ENCODE peak calls at places on chromosome 2, in six cellular contexts. G is ovary; E is neural progenitor cell; M is GM23338; O is small intestine; F is naive thymus-derived CD4-positive, alpha-beta T cell. B is an unnamed sample.

GRCh38 chr2:36357506-36358316 is 2.1 kb downstream of the CRIM1 start:
- DNase-seq in O (peak; percentile 43), F (no peak), E (peak; percentile 75), G (peak; percentile 56), M (peak; percentile 71), B (peak; percentile 84)

GRCh38 chr2:43221660-43222471 is 4.5 kb downstream of the ZFP36L2 start:
- DNase-seq in G (peak; percentile 93), O (peak; percentile 87), E (peak; percentile 92), M (peak; percentile 94), F (peak; percentile 57), B (peak; percentile 93)

GRCh38 chr2:164818149-164819136 is 23.2 kb downstream of the COBLL1 start:
- DNase-seq in G (no peak), E (no peak), M (no peak), F (no peak), O (no peak), B (no peak)

GRCh38 chr2:24913896-24914295 is 6.1 kb downstream of the ADCY3 start:
- DNase-seq in M (peak; percentile 74), G (no peak), O (no peak), E (no peak), F (no peak), B (no peak)

GRCh38 chr2:219059725-219060682 is 717 bp downstream of the IHH start:
- DNase-seq in F (peak; percentile 4), G (no peak), E (peak; percentile 31), O (peak; percentile 49), M (peak; percentile 54), B (no peak)

GRCh38 chr2:111702119-111702808 is 181.7 kb downstream of the ANAPC1 start:
- DNase-seq in O (peak; percentile 54), F (peak; percentile 20), M (peak; percentile 86), E (peak; percentile 68), G (no peak), B (peak; percentile 81)

GRCh38 chr2:230266654-230267053 is 41.1 kb downstream of the SP140 start:
- DNase-seq in E (no peak), G (no peak), M (no peak), O (no peak), F (no peak), B (no peak)

GRCh38 chr2:241855245-241855887 is 3.3 kb downstream of the PDCD1 start:
- DNase-seq in M (no peak), O (no peak), E (no peak), F (no peak), G (no peak), B (no peak)

GRCh38 chr2:120691410-120691809 is 44.3 kb upstream of the GLI2 start:
- DNase-seq in O (no peak), F (no peak), E (no peak), G (no peak), M (no peak), B (no peak)

GRCh38 chr2:96876036-96876810 is 6.3 kb upstream of the SEMA4C start:
- DNase-seq in E (peak; percentile 38), M (no peak), F (no peak), G (no peak), O (no peak), B (no peak)

GRCh38 chr2:85707304-85707703 is 13.1 kb downstream of the GNLY start:
- DNase-seq in E (peak; percentile 87), O (peak; percentile 76), G (peak; percentile 78), F (peak; percentile 75), M (peak; percentile 95), B (peak; percentile 80)

GRCh38 chr2:112001136-112001764 is 53.8 kb upstream of the TMEM87B start:
- DNase-seq in M (no peak), E (no peak), G (no peak), O (no peak), F (no peak), B (no peak)

DNA sequence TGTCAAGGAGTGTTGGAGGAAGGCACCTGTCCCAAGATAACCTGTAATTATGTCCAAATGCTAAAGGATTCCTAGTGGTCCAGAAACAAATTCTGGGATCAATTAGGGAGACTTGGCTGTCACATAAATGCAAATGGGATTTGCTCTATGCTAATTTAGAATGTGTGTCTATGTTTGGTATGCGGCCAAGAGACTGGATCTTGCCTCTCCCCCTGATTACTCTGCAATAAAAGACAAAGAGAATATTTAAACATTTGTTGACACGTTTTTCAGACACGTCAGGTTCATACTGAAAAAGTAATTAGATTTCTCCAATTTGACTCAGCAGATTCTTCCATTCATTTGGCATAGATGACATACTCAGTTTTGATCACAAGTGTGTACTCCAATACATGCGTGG is 7.5 kb downstream of the ANTXR1 start:
- DNase-seq in M (no peak), E (no peak), G (no peak), F (no peak), O (no peak), B (peak; percentile 34)
- H3K4me1 ChIP-seq in M (peaks cover 16% of the 10 kb centered on the region), E (no peaks in the 10 kb centered on the region), G (peaks cover 24% of the 10 kb centered on the region), F (no peaks in the 10 kb centered on the region), O (no peaks in the 10 kb centered on the region), B (peaks cover 31% of the 10 kb centered on the region)

DNA sequence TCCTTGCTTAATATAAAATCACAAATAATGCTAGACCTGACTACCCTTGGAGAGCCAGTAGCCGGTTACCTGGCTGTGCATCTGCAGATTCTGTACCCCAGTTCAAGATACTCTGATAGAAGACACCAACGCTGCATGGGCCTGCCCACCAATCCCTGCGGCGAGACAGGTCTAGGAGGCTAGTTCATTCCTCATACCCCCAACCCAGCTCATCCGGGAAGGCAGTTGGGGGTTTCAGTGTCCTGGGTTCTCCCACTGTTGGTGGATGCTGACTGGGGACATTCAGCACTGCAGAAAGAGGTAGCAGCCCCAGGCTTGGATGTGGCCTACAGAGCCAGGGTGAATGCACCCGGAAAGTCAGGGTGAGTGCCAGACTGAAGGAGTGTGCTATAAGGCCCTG is 29.7 kb upstream of the ATP6V1B1 start:
- DNase-seq in O (no peak), F (no peak), M (no peak), E (no peak), G (no peak), B (no peak)
- H3K4me3 ChIP-seq in O (no peak overlapping the region), F (no peak overlapping the region), M (no peak overlapping the region), E (no peak overlapping the region), G (no peak overlapping the region), B (no peak overlapping the region)

GRCh38 chr2:151991010-151991409 is 107.8 kb downstream of the CACNB4 start:
- DNase-seq in O (no peak), G (no peak), M (no peak), F (no peak), E (no peak), B (no peak)

GRCh38 chr2:151989378-151989777 is 109.5 kb downstream of the CACNB4 start:
- DNase-seq in E (no peak), M (no peak), G (no peak), F (no peak), O (no peak), B (no peak)

GRCh38 chr2:151996243-151997003 is 102.4 kb downstream of the CACNB4 start:
- DNase-seq in E (no peak), O (no peak), F (no peak), M (no peak), G (no peak), B (no peak)

GRCh38 chr2:151987484-151987883 is 111.4 kb downstream of the CACNB4 start:
- DNase-seq in E (no peak), M (no peak), O (no peak), F (no peak), G (no peak), B (no peak)

GRCh38 chr2:151992582-151992981 is 106.3 kb downstream of the CACNB4 start:
- DNase-seq in G (no peak), O (no peak), M (no peak), F (no peak), E (no peak), B (no peak)
- H3K4me1 ChIP-seq in G (no peaks in the 10 kb centered on the region), O (no peaks in the 10 kb centered on the region), M (peaks cover 10% of the 10 kb centered on the region), F (no peaks in the 10 kb centered on the region), E (peaks cover 12% of the 10 kb centered on the region), B (no peaks in the 10 kb centered on the region)

DNA sequence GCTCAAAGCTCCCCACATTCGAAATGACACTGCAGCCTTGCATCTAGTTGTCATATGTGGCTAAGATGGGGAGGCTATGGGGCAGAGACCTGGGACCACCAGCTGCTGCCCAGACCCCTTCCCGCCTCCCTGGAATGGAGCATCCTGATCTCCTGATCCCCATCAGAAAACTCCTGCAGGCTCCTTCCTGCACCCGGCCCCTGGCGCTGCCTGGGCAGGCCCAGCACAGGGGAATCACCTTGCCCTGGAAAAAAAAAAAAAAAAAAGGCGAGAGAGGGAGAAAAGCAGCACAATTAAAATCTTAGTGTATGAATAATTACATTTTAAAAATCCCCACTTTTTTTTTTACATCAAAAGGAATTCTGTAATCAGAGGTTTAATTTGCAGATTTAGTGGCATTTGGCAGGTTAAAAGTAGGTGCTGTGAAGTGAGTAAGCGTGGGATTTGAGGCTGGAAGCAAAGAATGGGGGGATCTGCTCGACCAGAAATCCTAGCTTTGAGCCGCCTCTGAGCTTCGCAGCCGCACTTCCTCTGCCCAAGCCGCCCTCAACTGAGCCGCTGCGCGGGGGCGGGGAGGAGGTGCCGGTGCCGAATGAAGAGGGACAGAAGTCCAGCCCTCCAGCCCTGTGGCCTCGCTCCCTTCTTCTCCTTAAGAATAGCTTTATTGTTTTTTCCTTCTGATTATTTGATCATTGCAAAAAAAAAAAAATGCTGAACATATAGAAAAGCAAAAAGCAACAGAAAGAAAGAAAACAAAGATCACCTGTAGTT is 30.0 kb downstream of the THNSL2 start:
- DNase-seq in G (no peak), F (no peak), O (no peak), M (peak; percentile 77), E (peak; percentile 74), B (no peak)
- H3K4me3 ChIP-seq in G (no peak overlapping the region), F (no peak overlapping the region), O (no peak overlapping the region), M (peak overlapping the region; percentile 42), E (peak overlapping the region; percentile 12), B (no peak overlapping the region)

GRCh38 chr2:130378206-130378897 is 22.5 kb downstream of the PTPN18 start:
- DNase-seq in F (no peak), M (no peak), O (no peak), E (no peak), G (no peak), B (no peak)
- H3K4me1 ChIP-seq in F (peaks cover 13% of the 10 kb centered on the region), M (no peaks in the 10 kb centered on the region), O (no peaks in the 10 kb centered on the region), E (no peaks in the 10 kb centered on the region), G (peaks cover 2% of the 10 kb centered on the region), B (no peaks in the 10 kb centered on the region)

GRCh38 chr2:236743623-236744280 is 174.1 kb downstream of the ACKR3 start:
- DNase-seq in M (no peak), E (no peak), O (no peak), G (no peak), F (no peak), B (no peak)

GRCh38 chr2:236745420-236746210 is 176.0 kb downstream of the ACKR3 start:
- DNase-seq in M (peak; percentile 11), F (no peak), G (no peak), E (peak; percentile 50), O (no peak), B (peak; percentile 10)

GRCh38 chr2:236742936-236743622 is 173.5 kb downstream of the ACKR3 start:
- DNase-seq in F (no peak), M (no peak), E (no peak), O (no peak), G (no peak), B (no peak)

GRCh38 chr2:236746833-236747232 is 177.2 kb downstream of the ACKR3 start:
- DNase-seq in G (no peak), E (no peak), F (no peak), O (no peak), M (no peak), B (no peak)

GRCh38 chr2:236744316-236745105 is 174.9 kb downstream of the ACKR3 start:
- DNase-seq in F (no peak), G (no peak), E (no peak), M (no peak), O (no peak), B (no peak)
- H3K4me3 ChIP-seq in F (no peak overlapping the region), G (no peak overlapping the region), E (no peak overlapping the region), M (no peak overlapping the region), O (no peak overlapping the region), B (no peak overlapping the region)